ENCODE peak calls at places on chromosomes 16 and 17, in four cellular contexts. Q, J, G and M are unnamed samples.

GRCh38 chr17:49967621-49968379 is 1.2 kb upstream of the DLX4 start:
- DNase-seq in Q (no peak), J (no peak), G (no peak), M (no peak)

GRCh38 chr17:78904371-78904770 is 1.4 kb upstream of the CEP295NL start:
- DNase-seq in Q (no peak), J (no peak), G (no peak), M (no peak)

GRCh38 chr17:40556884-40557414 is 8.3 kb downstream of the CCR7 start:
- DNase-seq in Q (peak), J (peak), G (no peak), M (no peak)

GRCh38 chr16:48526958-48527331 is 83.0 kb downstream of the N4BP1 start:
- DNase-seq in Q (no peak), J (no peak), G (no peak), M (no peak)

GRCh38 chr17:65028537-65028843 is 28.1 kb downstream of the GNA13 start:
- DNase-seq in Q (no peak), J (no peak), G (no peak), M (no peak)

GRCh38 chr16:391885-392335 is 5.1 kb upstream of the NME4 start:
- DNase-seq in Q (peak), J (peak), G (peak), M (peak)

GRCh38 chr16:77433146-77433545 is 1.7 kb downstream of the ADAMTS18 start:
- DNase-seq in Q (no peak), J (no peak), G (no peak), M (no peak)

GRCh38 chr16:55009581-55009980 is 78.9 kb downstream of the IRX5 start:
- DNase-seq in Q (no peak), J (no peak), G (no peak), M (no peak)

GRCh38 chr16:53068423-53068833 is 13.6 kb downstream of the CHD9 start:
- DNase-seq in Q (no peak), J (no peak), G (no peak), M (no peak)

GRCh38 chr16:88439016-88439415 is 14.1 kb upstream of the ZFPM1 start:
- DNase-seq in Q (no peak), J (no peak), G (no peak), M (no peak)

GRCh38 chr16:52547001-52547833 is at the start of gene TOX3:
- DNase-seq in Q (peak), J (no peak), G (no peak), M (no peak)

GRCh38 chr17:34668206-34668605 is 88.8 kb downstream of the TMEM132E start:
- DNase-seq in Q (no peak), J (no peak), G (no peak), M (no peak)

GRCh38 chr16:77359065-77359502 is 75.8 kb downstream of the ADAMTS18 start:
- DNase-seq in Q (no peak), J (no peak), G (peak), M (peak)

GRCh38 chr17:27633312-27634025 is 2.5 kb downstream of the LGALS9 start:
- DNase-seq in Q (no peak), J (peak), G (peak), M (no peak)

GRCh38 chr17:28406478-28406824 is 439 bp upstream of the SLC46A1 start:
- DNase-seq in Q (no peak), J (no peak), G (no peak), M (no peak)

GRCh38 chr17:39872700-39873099 is 4.7 kb downstream of the ZPBP2 start:
- DNase-seq in Q (no peak), J (no peak), G (peak), M (no peak)

GRCh38 chr17:14712471-14713075 is 411.7 kb downstream of the HS3ST3B1 start:
- DNase-seq in Q (no peak), J (no peak), G (no peak), M (no peak)

GRCh38 chr16:90023078-90023447 is 3.8 kb upstream of the DBNDD1 start:
- DNase-seq in Q (no peak), J (no peak), G (no peak), M (no peak)

GRCh38 chr17:57130708-57131461 is 45.8 kb downstream of the AKAP1 start:
- DNase-seq in Q (peak), J (peak), G (peak), M (peak)

GRCh38 chr16:73743665-73744496 is 552.7 kb upstream of the PSMD7 start:
- DNase-seq in Q (peak), J (peak), G (no peak), M (no peak)

GRCh38 chr17:57890857-57891232 is 41.0 kb upstream of the MRPS23 start:
- DNase-seq in Q (no peak), J (no peak), G (no peak), M (no peak)

GRCh38 chr16:52466998-52467397 is 79.9 kb downstream of the TOX3 start:
- DNase-seq in Q (no peak), J (no peak), G (no peak), M (no peak)

GRCh38 chr16:54027126-54027922 is 259.3 kb downstream of the IRX3 start:
- DNase-seq in Q (no peak), J (no peak), G (no peak), M (peak)

GRCh38 chr16:50967827-50968612 is 183.1 kb downstream of the SALL1 start:
- DNase-seq in Q (no peak), J (no peak), G (no peak), M (no peak)

GRCh38 chr16:2515180-2515803 is 1.5 kb downstream of the ATP6V0C start:
- DNase-seq in Q (no peak), J (no peak), G (no peak), M (no peak)

GRCh38 chr16:31092330-31092729 is 2.3 kb downstream of the VKORC1 start:
- DNase-seq in Q (no peak), J (no peak), G (no peak), M (no peak)

GRCh38 chr17:55641559-55642160 is 81.0 kb downstream of the TMEM100 start:
- DNase-seq in Q (peak), J (peak), G (peak), M (peak)

GRCh38 chr16:81889896-81890634 is 111.0 kb downstream of the PLCG2 start:
- DNase-seq in Q (peak), J (peak), G (peak), M (peak)

GRCh38 chr17:66414528-66415175 is 112.2 kb downstream of the PRKCA start:
- DNase-seq in Q (no peak), J (no peak), G (no peak), M (no peak)

GRCh38 chr17:50354776-50355175 is 8.8 kb downstream of the XYLT2 start:
- DNase-seq in Q (no peak), J (no peak), G (no peak), M (no peak)

GRCh38 chr17:76906463-76906862 is 38.3 kb downstream of the MGAT5B start:
- DNase-seq in Q (no peak), J (no peak), G (no peak), M (no peak)

GRCh38 chr17:9522074-9522473 is 53.5 kb downstream of the STX8 start:
- DNase-seq in Q (no peak), J (no peak), G (peak), M (peak)

GRCh38 chr16:27304102-27304501 is 9.7 kb upstream of the IL4R start:
- DNase-seq in Q (no peak), J (no peak), G (no peak), M (no peak)

GRCh38 chr16:27301236-27301861 is 12.4 kb upstream of the IL4R start:
- DNase-seq in Q (no peak), J (no peak), G (no peak), M (no peak)

GRCh38 chr16:27303256-27304100 is 10.3 kb upstream of the IL4R start:
- DNase-seq in Q (no peak), J (no peak), G (no peak), M (no peak)

GRCh38 chr16:27304881-27305280 is 8.9 kb upstream of the IL4R start:
- DNase-seq in Q (no peak), J (no peak), G (no peak), M (no peak)

DNA sequence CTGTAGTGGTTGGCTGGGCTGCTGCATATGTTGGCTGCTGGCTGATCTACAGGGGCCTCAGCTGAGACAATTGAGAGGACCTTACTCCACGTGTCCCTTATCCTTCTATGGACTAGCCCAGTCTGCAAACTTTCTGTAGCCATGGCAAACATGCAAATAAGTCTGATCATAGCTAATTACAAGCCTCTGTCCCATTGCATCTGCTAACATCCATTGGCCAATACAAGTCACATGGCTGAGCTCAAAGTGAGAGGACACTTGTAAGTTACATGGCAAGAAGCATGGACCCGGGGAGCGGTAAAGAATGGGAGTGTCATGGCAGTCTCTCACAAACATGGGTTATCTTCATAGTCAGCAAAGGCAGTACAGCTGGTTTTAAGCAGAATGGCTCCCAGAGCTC is 11.6 kb upstream of the IL4R start:
- DNase-seq in Q (no peak), J (no peak), G (no peak), M (no peak)
- TF ChIP-seq NR3C1 in Q (no peak), J (no peak), G (no peak), M (no peak)

GRCh38 chr17:13362341-13363122 is 239.2 kb downstream of the HS3ST3A1 start:
- DNase-seq in Q (no peak), J (no peak), G (no peak), M (no peak)
- TF ChIP-seq NR3C1 in Q (no peak), J (no peak), G (no peak), M (no peak)

GRCh38 chr17:19410875-19411291 is at the start of gene RNF112:
- DNase-seq in Q (no peak), J (peak), G (no peak), M (no peak)

GRCh38 chr17:19407601-19408380 is 3.2 kb upstream of the RNF112 start:
- DNase-seq in Q (no peak), J (no peak), G (no peak), M (no peak)

GRCh38 chr17:19409066-19409465 is 2.0 kb upstream of the RNF112 start:
- DNase-seq in Q (no peak), J (no peak), G (no peak), M (no peak)

GRCh38 chr17:19410101-19410500 is 931 bp upstream of the RNF112 start:
- DNase-seq in Q (no peak), J (no peak), G (no peak), M (no peak)

GRCh38 chr17:19409509-19409908 is 1.5 kb upstream of the RNF112 start:
- DNase-seq in Q (no peak), J (no peak), G (no peak), M (no peak)
- TF ChIP-seq NR3C1 in Q (no peak), J (no peak), G (no peak), M (no peak)

GRCh38 chr16:84687715-84688114 is 12.1 kb upstream of the USP10 start:
- DNase-seq in Q (no peak), J (no peak), G (no peak), M (no peak)
- TF ChIP-seq NR3C1 in Q (no peak), J (no peak), G (no peak), M (no peak)

DNA sequence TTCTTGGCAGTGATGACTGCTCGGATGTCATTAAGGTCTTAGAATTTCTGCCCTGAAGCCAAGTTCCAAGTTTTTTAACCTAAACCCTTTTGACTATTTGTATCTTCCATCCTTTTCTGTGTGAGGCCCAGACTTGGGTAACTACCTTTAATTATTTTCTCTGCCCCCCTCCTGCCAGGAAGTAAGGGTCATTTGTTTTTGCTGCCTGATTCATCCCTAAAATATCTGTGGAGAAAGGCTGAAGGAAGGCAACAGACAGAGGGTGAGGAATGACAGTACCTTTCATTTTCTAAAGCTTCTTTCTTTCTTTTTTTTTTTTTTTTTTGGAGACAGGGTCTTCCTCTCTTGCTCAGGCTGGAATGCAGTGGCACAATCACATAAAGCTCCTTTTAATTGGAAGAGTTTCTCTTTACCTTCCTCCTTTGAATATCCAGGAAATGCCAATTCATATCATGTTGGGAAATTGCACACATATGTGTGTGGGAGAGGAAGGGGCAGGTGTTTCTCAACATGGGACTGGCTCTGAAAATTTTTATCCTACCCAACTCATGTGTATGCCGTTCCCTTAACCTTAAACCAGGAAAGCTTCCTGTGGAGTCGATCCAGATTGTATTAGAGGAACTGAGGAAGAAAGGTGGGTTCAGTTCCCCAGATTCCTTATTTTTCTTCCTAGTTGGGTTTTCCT is 959 bp downstream of the VPS25 start:
- DNase-seq in Q (no peak), J (no peak), G (peak), M (no peak)
- TF ChIP-seq NR3C1 in Q (no peak), J (no peak), G (no peak), M (no peak)

GRCh38 chr16:83574388-83574787 is 233.4 kb upstream of the HSBP1 start:
- DNase-seq in Q (peak), J (no peak), G (no peak), M (no peak)
- TF ChIP-seq NR3C1 in Q (no peak), J (no peak), G (no peak), M (no peak)

GRCh38 chr17:82647593-82648164 is 565 bp downstream of the WDR45B start:
- DNase-seq in Q (peak), J (peak), G (no peak), M (no peak)
- TF ChIP-seq NR3C1 in Q (no peak), J (no peak), G (no peak), M (no peak)

GRCh38 chr16:11554054-11554453 is 32.7 kb downstream of the LITAF start:
- DNase-seq in Q (no peak), J (no peak), G (no peak), M (no peak)

GRCh38 chr16:11551842-11552241 is 34.9 kb downstream of the LITAF start:
- DNase-seq in Q (no peak), J (no peak), G (no peak), M (no peak)

GRCh38 chr16:11553371-11553770 is 33.3 kb downstream of the LITAF start:
- DNase-seq in Q (no peak), J (no peak), G (no peak), M (peak)

GRCh38 chr16:11550651-11551498 is 35.8 kb downstream of the LITAF start:
- DNase-seq in Q (no peak), J (no peak), G (no peak), M (peak)

DNA sequence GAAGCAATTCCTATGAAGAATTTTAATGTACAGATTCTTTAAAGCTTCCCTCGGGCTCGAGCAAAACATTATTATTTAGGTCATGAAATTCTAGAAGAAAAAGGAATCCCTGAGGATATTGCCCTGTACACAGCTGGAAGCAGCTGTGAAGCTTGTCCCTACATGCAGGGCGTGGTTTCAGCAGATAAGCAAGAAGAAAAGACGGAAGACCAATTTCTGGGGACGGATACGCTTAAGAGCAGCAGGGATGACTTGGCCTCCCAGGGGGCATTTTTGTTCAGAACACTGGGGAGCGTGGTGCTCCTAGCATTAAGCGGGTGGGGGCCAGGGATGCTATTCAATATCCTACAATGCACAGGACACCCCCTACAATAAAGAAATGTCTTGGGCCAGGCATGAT is 34.3 kb downstream of the LITAF start:
- DNase-seq in Q (no peak), J (no peak), G (no peak), M (no peak)
- TF ChIP-seq NR3C1 in Q (no peak), J (no peak), G (no peak), M (no peak)

GRCh38 chr16:70512456-70512855 is 10.9 kb downstream of the COG4 start:
- DNase-seq in Q (no peak), J (no peak), G (no peak), M (no peak)
- TF ChIP-seq NR3C1 in Q (no peak), J (no peak), G (no peak), M (no peak)

DNA sequence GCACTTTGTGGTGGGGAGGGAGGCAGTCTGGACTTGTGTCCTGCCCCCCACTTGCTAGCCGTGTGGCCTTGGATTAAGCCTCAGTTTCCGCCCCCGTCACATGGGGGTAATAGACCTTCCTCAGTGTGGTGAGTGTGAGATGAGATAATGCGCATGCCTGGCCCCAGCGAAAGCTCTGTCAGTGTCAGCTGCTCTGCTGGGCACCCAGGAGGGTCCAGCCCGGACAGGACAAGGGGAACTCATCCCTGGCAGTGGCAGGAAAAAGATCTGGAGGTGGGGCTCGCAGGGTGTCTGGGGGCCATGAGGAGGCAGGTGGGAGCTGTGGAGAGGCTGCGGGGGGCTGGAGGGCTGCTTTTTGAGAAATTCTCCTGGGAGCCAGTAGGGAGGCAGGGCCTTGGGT is 63.5 kb downstream of the SRCIN1 start:
- DNase-seq in Q (no peak), J (no peak), G (no peak), M (no peak)
- TF ChIP-seq NR3C1 in Q (no peak), J (no peak), G (no peak), M (no peak)